ENCODE peak calls at places on chromosomes 3 and 15, in seven cellular contexts. One of them, this sample, is unnamed.

GRCh38 chr15:30073915-30074314 is 8.8 kb upstream of the GOLGA8J start:
- DNase-seq in psoas muscle: no peak
- DNase-seq in transverse colon: no peak
- DNase-seq in Ammon's horn: no peak
- DNase-seq in foreskin fibroblast: no peak
- DNase-seq in upper lobe of right lung: no peak
- DNase-seq in amniotic epithelial cell: no peak
- DNase-seq in this sample: no peak

GRCh38 chr3:184808021-184808420 is 3.9 kb upstream of the VPS8 start:
- DNase-seq in psoas muscle: no peak
- DNase-seq in transverse colon: no peak
- DNase-seq in Ammon's horn: no peak
- DNase-seq in foreskin fibroblast: no peak
- DNase-seq in upper lobe of right lung: no peak
- DNase-seq in amniotic epithelial cell: peak; percentile 8
- DNase-seq in this sample: peak; percentile 53

GRCh38 chr3:40920041-40920440 is 279.3 kb upstream of the CTNNB1 start:
- DNase-seq in psoas muscle: no peak
- DNase-seq in transverse colon: no peak
- DNase-seq in Ammon's horn: no peak
- DNase-seq in foreskin fibroblast: no peak
- DNase-seq in upper lobe of right lung: no peak
- DNase-seq in amniotic epithelial cell: peak; percentile 47
- DNase-seq in this sample: no peak

GRCh38 chr3:71087109-71088018 is 496.2 kb downstream of the FOXP1 start:
- DNase-seq in psoas muscle: no peak
- DNase-seq in transverse colon: no peak
- DNase-seq in Ammon's horn: no peak
- DNase-seq in foreskin fibroblast: peak; percentile 65
- DNase-seq in upper lobe of right lung: no peak
- DNase-seq in amniotic epithelial cell: peak; percentile 34
- DNase-seq in this sample: no peak

GRCh38 chr3:43892535-43892934 is 201.8 kb downstream of the ABHD5 start:
- DNase-seq in psoas muscle: no peak
- DNase-seq in transverse colon: no peak
- DNase-seq in Ammon's horn: no peak
- DNase-seq in foreskin fibroblast: no peak
- DNase-seq in upper lobe of right lung: peak; percentile 4
- DNase-seq in amniotic epithelial cell: no peak
- DNase-seq in this sample: no peak

GRCh38 chr15:57580866-57581265 is 10.8 kb upstream of the MYZAP start:
- DNase-seq in psoas muscle: no peak
- DNase-seq in transverse colon: peak; percentile 60
- DNase-seq in Ammon's horn: no peak
- DNase-seq in foreskin fibroblast: no peak
- DNase-seq in upper lobe of right lung: no peak
- DNase-seq in amniotic epithelial cell: no peak
- DNase-seq in this sample: no peak

GRCh38 chr3:189537135-189537534 is 94.1 kb upstream of the TP63 start:
- DNase-seq in psoas muscle: no peak
- DNase-seq in transverse colon: no peak
- DNase-seq in Ammon's horn: no peak
- DNase-seq in foreskin fibroblast: no peak
- DNase-seq in upper lobe of right lung: no peak
- DNase-seq in amniotic epithelial cell: no peak
- DNase-seq in this sample: no peak

GRCh38 chr15:88155310-88155709 is 101.2 kb downstream of the NTRK3 start:
- DNase-seq in psoas muscle: no peak
- DNase-seq in transverse colon: no peak
- DNase-seq in Ammon's horn: no peak
- DNase-seq in foreskin fibroblast: no peak
- DNase-seq in upper lobe of right lung: no peak
- DNase-seq in amniotic epithelial cell: no peak
- DNase-seq in this sample: no peak

GRCh38 chr3:176699307-176699706 is 498.0 kb downstream of the TBL1XR1 start:
- DNase-seq in psoas muscle: no peak
- DNase-seq in transverse colon: no peak
- DNase-seq in Ammon's horn: no peak
- DNase-seq in foreskin fibroblast: no peak
- DNase-seq in upper lobe of right lung: no peak
- DNase-seq in amniotic epithelial cell: no peak
- DNase-seq in this sample: no peak

GRCh38 chr3:46442591-46443530 is 21.8 kb downstream of the LTF start:
- DNase-seq in psoas muscle: no peak
- DNase-seq in transverse colon: peak; percentile 72
- DNase-seq in Ammon's horn: no peak
- DNase-seq in foreskin fibroblast: peak; percentile 65
- DNase-seq in upper lobe of right lung: no peak
- DNase-seq in amniotic epithelial cell: peak; percentile 43
- DNase-seq in this sample: no peak

GRCh38 chr15:39623550-39623931 is 42.7 kb downstream of the THBS1 start:
- DNase-seq in psoas muscle: no peak
- DNase-seq in transverse colon: no peak
- DNase-seq in Ammon's horn: no peak
- DNase-seq in foreskin fibroblast: no peak
- DNase-seq in upper lobe of right lung: no peak
- DNase-seq in amniotic epithelial cell: no peak
- DNase-seq in this sample: no peak

This sample was measured in cerebellar cortex.